ENCODE peak calls at places on chromosomes 1 and 21, in six cellular contexts. One of them, this sample, is unnamed. For H3K27me3, the result is how much of the 10 kb centered on the place peaks cover.

GRCh38 chr1:26541816-26542711 is 12.5 kb downstream of the RPS6KA1 start:
- DNase-seq in stomach: peak
- DNase-seq in IMR-90: peak
- DNase-seq in PC-9: peak
- DNase-seq in BE2C: peak
- DNase-seq in left lung: peak
- DNase-seq in this sample: peak

GRCh38 chr1:183461350-183461749 is 10.9 kb upstream of the SMG7 start:
- DNase-seq in PC-9: peak
- DNase-seq in left lung: no peak
- DNase-seq in BE2C: no peak
- DNase-seq in stomach: no peak
- DNase-seq in IMR-90: no peak
- DNase-seq in this sample: no peak

GRCh38 chr1:77413541-77414335 is 131.9 kb downstream of the AK5 start:
- DNase-seq in BE2C: no peak
- DNase-seq in IMR-90: no peak
- DNase-seq in stomach: no peak
- DNase-seq in left lung: no peak
- DNase-seq in PC-9: no peak
- DNase-seq in this sample: no peak

GRCh38 chr1:240466509-240466908 is 145.4 kb downstream of the GREM2 start:
- DNase-seq in BE2C: no peak
- DNase-seq in left lung: no peak
- DNase-seq in stomach: no peak
- DNase-seq in PC-9: no peak
- DNase-seq in IMR-90: no peak
- DNase-seq in this sample: no peak

GRCh38 chr1:33342041-33342723 is 21.3 kb upstream of the A3GALT2 start:
- DNase-seq in IMR-90: peak
- DNase-seq in left lung: no peak
- DNase-seq in stomach: peak
- DNase-seq in BE2C: peak
- DNase-seq in PC-9: peak
- DNase-seq in this sample: no peak

GRCh38 chr1:20574686-20575543 is 14.0 kb upstream of the CDA start:
- DNase-seq in stomach: peak
- DNase-seq in BE2C: peak
- DNase-seq in left lung: peak
- DNase-seq in PC-9: no peak
- DNase-seq in IMR-90: peak
- DNase-seq in this sample: peak

GRCh38 chr1:9651565-9652378 is at the start of gene PIK3CD:
- DNase-seq in BE2C: no peak
- DNase-seq in IMR-90: peak
- DNase-seq in PC-9: no peak
- DNase-seq in stomach: no peak
- DNase-seq in left lung: peak
- DNase-seq in this sample: peak

GRCh38 chr1:162003061-162003824 is 20.4 kb downstream of the OLFML2B start:
- DNase-seq in PC-9: no peak
- DNase-seq in IMR-90: peak
- DNase-seq in stomach: no peak
- DNase-seq in left lung: no peak
- DNase-seq in BE2C: no peak
- DNase-seq in this sample: no peak

GRCh38 chr1:1281533-1282321 is 1.5 kb downstream of the SCNN1D start:
- DNase-seq in BE2C: no peak
- DNase-seq in left lung: peak
- DNase-seq in PC-9: peak
- DNase-seq in stomach: peak
- DNase-seq in IMR-90: peak
- DNase-seq in this sample: no peak

GRCh38 chr1:18253093-18253492 is 145.5 kb downstream of the IGSF21 start:
- DNase-seq in stomach: no peak
- DNase-seq in BE2C: peak
- DNase-seq in PC-9: no peak
- DNase-seq in IMR-90: no peak
- DNase-seq in left lung: no peak
- DNase-seq in this sample: no peak

GRCh38 chr1:245715291-245715701 is 560.5 kb downstream of the KIF26B start:
- DNase-seq in stomach: no peak
- DNase-seq in PC-9: peak
- DNase-seq in IMR-90: peak
- DNase-seq in left lung: no peak
- DNase-seq in BE2C: no peak
- DNase-seq in this sample: no peak

GRCh38 chr1:15258828-15259588 is 12.0 kb downstream of the FHAD1 start:
- DNase-seq in PC-9: no peak
- DNase-seq in left lung: no peak
- DNase-seq in BE2C: no peak
- DNase-seq in IMR-90: no peak
- DNase-seq in stomach: no peak
- DNase-seq in this sample: no peak

GRCh38 chr1:231508497-231508896 is 20.0 kb upstream of the TSNAX start:
- DNase-seq in left lung: no peak
- DNase-seq in stomach: no peak
- DNase-seq in IMR-90: peak
- DNase-seq in BE2C: no peak
- DNase-seq in PC-9: no peak
- DNase-seq in this sample: no peak

GRCh38 chr21:32611471-32611997 is 643 bp downstream of the CFAP298 start:
- DNase-seq in PC-9: peak
- DNase-seq in BE2C: peak
- DNase-seq in stomach: peak
- DNase-seq in left lung: peak
- DNase-seq in IMR-90: peak
- DNase-seq in this sample: no peak

GRCh38 chr1:232477728-232478127 is 152.2 kb downstream of the SIPA1L2 start:
- DNase-seq in stomach: no peak
- DNase-seq in IMR-90: peak
- DNase-seq in BE2C: no peak
- DNase-seq in PC-9: no peak
- DNase-seq in left lung: no peak
- DNase-seq in this sample: no peak

GRCh38 chr1:203338335-203339036 is 12.4 kb downstream of the FMOD start:
- DNase-seq in stomach: peak
- DNase-seq in PC-9: peak
- DNase-seq in IMR-90: peak
- DNase-seq in BE2C: peak
- DNase-seq in left lung: no peak
- DNase-seq in this sample: peak

GRCh38 chr1:212967767-212968166 is 17.4 kb downstream of the VASH2 start:
- DNase-seq in stomach: no peak
- DNase-seq in IMR-90: peak
- DNase-seq in PC-9: peak
- DNase-seq in left lung: no peak
- DNase-seq in BE2C: peak
- DNase-seq in this sample: no peak

GRCh38 chr1:31029031-31029430 is 36.5 kb downstream of the PUM1 start:
- DNase-seq in stomach: no peak
- DNase-seq in BE2C: no peak
- DNase-seq in left lung: no peak
- DNase-seq in PC-9: no peak
- DNase-seq in IMR-90: peak
- DNase-seq in this sample: no peak

GRCh38 chr1:47703981-47704596 is 266.2 kb downstream of the FOXD2 start:
- DNase-seq in IMR-90: peak
- DNase-seq in left lung: no peak
- DNase-seq in PC-9: no peak
- DNase-seq in stomach: no peak
- DNase-seq in BE2C: no peak
- DNase-seq in this sample: no peak

GRCh38 chr1:164709541-164710287 is 150.7 kb downstream of the PBX1 start:
- DNase-seq in stomach: no peak
- DNase-seq in IMR-90: peak
- DNase-seq in left lung: no peak
- DNase-seq in BE2C: no peak
- DNase-seq in PC-9: no peak
- DNase-seq in this sample: no peak

GRCh38 chr1:19525607-19526545 is 40.5 kb upstream of the CAPZB start:
- DNase-seq in left lung: no peak
- DNase-seq in stomach: no peak
- DNase-seq in PC-9: no peak
- DNase-seq in BE2C: no peak
- DNase-seq in IMR-90: no peak
- DNase-seq in this sample: no peak

GRCh38 chr1:81803423-81804103 is 2.8 kb downstream of the ADGRL2 start:
- DNase-seq in left lung: no peak
- DNase-seq in stomach: no peak
- DNase-seq in IMR-90: peak
- DNase-seq in BE2C: no peak
- DNase-seq in PC-9: peak
- DNase-seq in this sample: no peak

GRCh38 chr1:166811691-166812090 is 27.6 kb upstream of the POGK start:
- DNase-seq in BE2C: no peak
- DNase-seq in stomach: no peak
- DNase-seq in left lung: no peak
- DNase-seq in PC-9: no peak
- DNase-seq in IMR-90: peak
- DNase-seq in this sample: no peak

GRCh38 chr1:101388904-101389546 is 152.2 kb downstream of the S1PR1 start:
- DNase-seq in IMR-90: peak
- DNase-seq in stomach: no peak
- DNase-seq in BE2C: no peak
- DNase-seq in PC-9: no peak
- DNase-seq in left lung: no peak
- DNase-seq in this sample: no peak

GRCh38 chr1:237267743-237268142 is 225.8 kb downstream of the RYR2 start:
- DNase-seq in BE2C: no peak
- DNase-seq in left lung: no peak
- DNase-seq in stomach: no peak
- DNase-seq in PC-9: no peak
- DNase-seq in IMR-90: no peak
- DNase-seq in this sample: no peak

GRCh38 chr1:204997616-204998015 is 45.4 kb upstream of the CNTN2 start:
- DNase-seq in left lung: peak
- DNase-seq in BE2C: no peak
- DNase-seq in PC-9: no peak
- DNase-seq in IMR-90: no peak
- DNase-seq in stomach: no peak
- DNase-seq in this sample: no peak

GRCh38 chr1:205003358-205004145 is 39.5 kb upstream of the CNTN2 start:
- DNase-seq in stomach: no peak
- DNase-seq in BE2C: peak
- DNase-seq in left lung: no peak
- DNase-seq in PC-9: no peak
- DNase-seq in IMR-90: no peak
- DNase-seq in this sample: no peak

GRCh38 chr1:204996981-204997380 is 46.0 kb upstream of the CNTN2 start:
- DNase-seq in BE2C: no peak
- DNase-seq in PC-9: no peak
- DNase-seq in stomach: no peak
- DNase-seq in left lung: peak
- DNase-seq in IMR-90: no peak
- DNase-seq in this sample: no peak

GRCh38 chr1:205004296-205004813 is 38.7 kb upstream of the CNTN2 start:
- DNase-seq in PC-9: no peak
- DNase-seq in IMR-90: no peak
- DNase-seq in left lung: no peak
- DNase-seq in stomach: no peak
- DNase-seq in BE2C: no peak
- DNase-seq in this sample: no peak

DNA sequence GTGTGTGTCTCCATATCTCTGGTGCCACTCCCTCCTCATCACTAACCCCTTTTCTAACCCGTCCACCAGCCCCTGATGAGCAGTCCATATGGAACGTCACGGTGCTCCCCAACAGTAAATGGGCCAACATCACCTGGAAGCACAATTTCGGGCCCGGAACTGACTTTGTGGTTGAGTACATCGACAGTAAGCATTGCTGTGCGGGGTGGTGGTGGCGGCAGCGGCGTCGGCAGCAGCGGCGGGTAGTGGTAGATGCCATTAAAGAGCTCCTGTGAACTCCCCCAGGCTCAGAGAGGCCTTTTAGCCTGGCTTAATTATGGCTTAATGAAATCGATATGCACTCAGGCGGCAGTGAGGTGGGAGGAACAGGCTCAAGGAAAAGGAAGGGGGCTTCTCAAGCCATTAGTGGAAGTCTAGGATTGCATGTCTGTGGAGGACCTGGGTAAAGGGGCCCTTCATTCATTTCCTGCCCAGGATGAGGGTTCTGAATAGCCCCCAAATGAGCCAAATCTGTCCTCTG is 41.9 kb upstream of the CNTN2 start:
- DNase-seq in IMR-90: no peak
- DNase-seq in BE2C: no peak
- DNase-seq in PC-9: no peak
- DNase-seq in left lung: no peak
- DNase-seq in stomach: no peak
- DNase-seq in this sample: no peak
- H3K27me3 ChIP-seq in IMR-90: under half
- H3K27me3 ChIP-seq in BE2C: under half
- H3K27me3 ChIP-seq in PC-9: half or more
- H3K27me3 ChIP-seq in left lung: under half
- H3K27me3 ChIP-seq in stomach: under half
- H3K27me3 ChIP-seq in this sample: under half

GRCh38 chr1:156393095-156393494 is 24.1 kb downstream of the RHBG start:
- DNase-seq in left lung: no peak
- DNase-seq in PC-9: no peak
- DNase-seq in BE2C: no peak
- DNase-seq in IMR-90: no peak
- DNase-seq in stomach: no peak
- DNase-seq in this sample: no peak
- H3K27me3 ChIP-seq in left lung: half or more
- H3K27me3 ChIP-seq in PC-9: under half
- H3K27me3 ChIP-seq in BE2C: under half
- H3K27me3 ChIP-seq in IMR-90: half or more
- H3K27me3 ChIP-seq in stomach: half or more
- H3K27me3 ChIP-seq in this sample: under half

GRCh38 chr21:41762236-41762635 is 4.6 kb downstream of the RIPK4 start:
- DNase-seq in IMR-90: no peak
- DNase-seq in PC-9: no peak
- DNase-seq in stomach: no peak
- DNase-seq in left lung: no peak
- DNase-seq in BE2C: no peak
- DNase-seq in this sample: no peak
- H3K27me3 ChIP-seq in IMR-90: half or more
- H3K27me3 ChIP-seq in PC-9: under half
- H3K27me3 ChIP-seq in stomach: half or more
- H3K27me3 ChIP-seq in left lung: half or more
- H3K27me3 ChIP-seq in BE2C: under half
- H3K27me3 ChIP-seq in this sample: under half

GRCh38 chr1:204473415-204473965 is 21.1 kb downstream of the PIK3C2B start:
- DNase-seq in IMR-90: no peak
- DNase-seq in stomach: no peak
- DNase-seq in BE2C: no peak
- DNase-seq in left lung: no peak
- DNase-seq in PC-9: no peak
- DNase-seq in this sample: no peak

GRCh38 chr1:204475651-204476432 is 18.8 kb downstream of the PIK3C2B start:
- DNase-seq in left lung: no peak
- DNase-seq in stomach: no peak
- DNase-seq in IMR-90: no peak
- DNase-seq in PC-9: no peak
- DNase-seq in BE2C: no peak
- DNase-seq in this sample: no peak

GRCh38 chr1:204471687-204472086 is 22.9 kb downstream of the PIK3C2B start:
- DNase-seq in stomach: no peak
- DNase-seq in BE2C: no peak
- DNase-seq in IMR-90: no peak
- DNase-seq in left lung: no peak
- DNase-seq in PC-9: no peak
- DNase-seq in this sample: no peak

GRCh38 chr1:204469304-204469703 is 25.3 kb downstream of the PIK3C2B start:
- DNase-seq in left lung: no peak
- DNase-seq in BE2C: no peak
- DNase-seq in stomach: no peak
- DNase-seq in PC-9: no peak
- DNase-seq in IMR-90: no peak
- DNase-seq in this sample: no peak

GRCh38 chr1:204472660-204473059 is 21.9 kb downstream of the PIK3C2B start:
- DNase-seq in IMR-90: no peak
- DNase-seq in PC-9: no peak
- DNase-seq in left lung: no peak
- DNase-seq in BE2C: no peak
- DNase-seq in stomach: no peak
- DNase-seq in this sample: no peak
- H3K27me3 ChIP-seq in IMR-90: under half
- H3K27me3 ChIP-seq in PC-9: under half
- H3K27me3 ChIP-seq in left lung: under half
- H3K27me3 ChIP-seq in BE2C: under half
- H3K27me3 ChIP-seq in stomach: under half
- H3K27me3 ChIP-seq in this sample: under half